ENCODE peak calls at places on chromosomes 5 and 9, in nine cellular contexts. D is A549; T is neural progenitor cell; I is heart right ventricle; E is aorta; G is DND-41; A is stomach; M is CD8-positive, alpha-beta T cell; F is IMR-90. J is an unnamed sample.
A peak's percentile ranks its signal among the peaks of the same experiment; 100 is the strongest.

GRCh38 chr5:41925555-41925946 is 470 bp downstream of the FBXO4 start:
- DNase-seq in D (peak; percentile 9), T (peak; percentile 18), I (no peak), E (peak; percentile 81), G (peak; percentile 42), A (peak; percentile 27), M (peak; percentile 10), F (peak; percentile 24), J (peak; percentile 43)

GRCh38 chr5:154038241-154038603 is 488 bp downstream of the FAM114A2 start:
- DNase-seq in D (peak; percentile 38), T (no peak), I (no peak), E (no peak), G (peak; percentile 43), A (no peak), M (peak; percentile 5), F (no peak), J (peak; percentile 22)

GRCh38 chr5:149153751-149154610 is 12.7 kb downstream of the ABLIM3 start:
- DNase-seq in D (no peak), T (no peak), I (peak; percentile 55), E (no peak), G (no peak), A (no peak), M (no peak), F (peak; percentile 75), J (peak; percentile 67)

GRCh38 chr9:130423272-130423671 is 21.5 kb upstream of the ASS1 start:
- DNase-seq in D (no peak), T (no peak), I (peak; percentile 67), E (peak; percentile 56), G (no peak), A (no peak), M (no peak), F (no peak), J (no peak)

GRCh38 chr9:19376931-19377330 is 3.1 kb downstream of the RPS6 start:
- DNase-seq in D (no peak), T (no peak), I (no peak), E (no peak), G (no peak), A (no peak), M (no peak), F (no peak), J (no peak)

GRCh38 chr5:174581483-174581882 is 142.9 kb upstream of the MSX2 start:
- DNase-seq in D (peak; percentile 40), T (peak; percentile 80), I (no peak), E (no peak), G (peak; percentile 6), A (peak; percentile 33), M (no peak), F (no peak), J (peak; percentile 9)

GRCh38 chr9:121599872-121600585 is 51.4 kb upstream of the DAB2IP start:
- DNase-seq in D (peak; percentile 48), T (peak; percentile 50), I (no peak), E (no peak), G (no peak), A (no peak), M (no peak), F (no peak), J (no peak)

GRCh38 chr5:80186634-80187033 is 69.2 kb downstream of the SERINC5 start:
- DNase-seq in D (no peak), T (no peak), I (no peak), E (no peak), G (no peak), A (peak; percentile 78), M (no peak), F (no peak), J (no peak)

GRCh38 chr5:127878174-127878750 is 175.1 kb downstream of the CCDC192 start:
- DNase-seq in D (peak; percentile 34), T (peak; percentile 60), I (peak; percentile 16), E (no peak), G (peak; percentile 10), A (peak; percentile 76), M (no peak), F (peak; percentile 57), J (peak; percentile 63)

GRCh38 chr9:104831681-104832080 is 67.8 kb downstream of the NIPSNAP3B start:
- DNase-seq in D (no peak), T (no peak), I (no peak), E (no peak), G (no peak), A (no peak), M (no peak), F (peak; percentile 79), J (peak; percentile 35)

GRCh38 chr5:174229640-174230350 is 184.3 kb downstream of the NSG2 start:
- DNase-seq in D (no peak), T (no peak), I (no peak), E (no peak), G (no peak), A (no peak), M (no peak), F (peak; percentile 4), J (no peak)

GRCh38 chr9:93126151-93126781 is 7.8 kb downstream of the NINJ1 start:
- DNase-seq in D (no peak), T (no peak), I (no peak), E (peak; percentile 73), G (no peak), A (no peak), M (no peak), F (no peak), J (peak; percentile 25)

GRCh38 chr5:89584339-89584956 is 701.5 kb upstream of the MEF2C start:
- DNase-seq in D (no peak), T (no peak), I (no peak), E (no peak), G (no peak), A (no peak), M (no peak), F (peak; percentile 52), J (no peak)

GRCh38 chr5:98631311-98632054 is 142.0 kb upstream of the RGMB start:
- DNase-seq in D (no peak), T (no peak), I (no peak), E (no peak), G (no peak), A (no peak), M (no peak), F (peak; percentile 68), J (no peak)

GRCh38 chr5:68804343-68804742 is 289.5 kb upstream of the SLC30A5 start:
- DNase-seq in D (no peak), T (no peak), I (no peak), E (no peak), G (no peak), A (no peak), M (no peak), F (no peak), J (no peak)

GRCh38 chr5:140039561-140039960 is 3.5 kb downstream of the NRG2 start:
- DNase-seq in D (no peak), T (no peak), I (no peak), E (no peak), G (no peak), A (no peak), M (no peak), F (no peak), J (peak; percentile 66)

GRCh38 chr5:132181011-132181629 is 46.5 kb downstream of the P4HA2 start:
- DNase-seq in D (no peak), T (no peak), I (no peak), E (no peak), G (no peak), A (no peak), M (no peak), F (no peak), J (no peak)

DNA sequence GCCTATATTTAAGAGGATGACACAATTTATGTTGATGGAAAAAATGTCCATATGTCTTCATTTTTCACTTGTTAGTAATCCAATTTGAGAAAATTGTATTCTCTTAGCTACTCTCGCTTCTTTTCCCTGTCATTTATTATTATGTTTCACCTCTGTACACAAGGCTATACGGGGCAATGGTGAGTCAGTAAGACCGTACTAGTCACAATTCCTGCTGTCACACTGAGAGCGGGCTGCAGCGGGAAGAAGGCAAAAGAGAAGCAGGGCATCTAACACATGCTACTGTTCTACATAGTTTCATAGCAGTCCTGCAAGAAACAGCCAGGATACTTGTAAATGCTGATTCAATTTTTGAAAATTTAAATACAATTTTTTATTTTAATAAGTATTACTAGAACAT is 23.3 kb upstream of the PRDM9 start:
- DNase-seq in D (no peak), T (no peak), I (no peak), E (no peak), G (no peak), A (no peak), M (no peak), F (no peak), J (no peak)
- H3K27ac ChIP-seq in D (no peak overlapping the region), T (no peak overlapping the region), I (no peak overlapping the region), E (no peak overlapping the region), G (no peak overlapping the region), A (no peak overlapping the region), M (no peak overlapping the region), F (no peak overlapping the region), J (no peak overlapping the region)

DNA sequence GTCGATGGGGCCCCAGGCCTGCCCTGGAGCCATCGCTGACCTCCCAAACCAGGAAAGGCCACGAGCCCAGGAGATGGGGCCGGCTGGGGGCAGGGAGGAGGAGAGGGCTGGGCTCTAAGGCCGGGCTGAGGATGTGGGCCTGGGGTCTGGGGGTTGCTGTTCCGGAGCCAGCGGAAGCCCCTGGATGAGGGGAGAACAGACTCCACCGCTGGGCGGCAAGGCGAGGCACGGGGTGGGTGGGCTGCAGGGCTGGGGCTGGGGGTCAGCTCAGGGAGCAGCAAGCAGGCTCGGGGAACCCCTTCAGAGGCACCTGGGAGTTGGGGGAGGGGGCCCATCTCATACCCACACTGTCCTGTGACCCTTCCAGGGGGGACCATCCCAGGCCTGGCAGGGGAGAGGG is 11.7 kb downstream of the LCN12 start:
- DNase-seq in D (no peak), T (no peak), I (no peak), E (no peak), G (no peak), A (no peak), M (no peak), F (no peak), J (no peak)
- H3K4me1 ChIP-seq in D (peaks cover 15% of the 10 kb centered on the region), T (peaks cover 6% of the 10 kb centered on the region), I (peaks cover 22% of the 10 kb centered on the region), E (no peaks in the 10 kb centered on the region), G (peaks cover 9% of the 10 kb centered on the region), A (peaks cover 33% of the 10 kb centered on the region), M (peaks cover 63% of the 10 kb centered on the region), F (no peaks in the 10 kb centered on the region), J (peaks cover 8% of the 10 kb centered on the region)

DNA sequence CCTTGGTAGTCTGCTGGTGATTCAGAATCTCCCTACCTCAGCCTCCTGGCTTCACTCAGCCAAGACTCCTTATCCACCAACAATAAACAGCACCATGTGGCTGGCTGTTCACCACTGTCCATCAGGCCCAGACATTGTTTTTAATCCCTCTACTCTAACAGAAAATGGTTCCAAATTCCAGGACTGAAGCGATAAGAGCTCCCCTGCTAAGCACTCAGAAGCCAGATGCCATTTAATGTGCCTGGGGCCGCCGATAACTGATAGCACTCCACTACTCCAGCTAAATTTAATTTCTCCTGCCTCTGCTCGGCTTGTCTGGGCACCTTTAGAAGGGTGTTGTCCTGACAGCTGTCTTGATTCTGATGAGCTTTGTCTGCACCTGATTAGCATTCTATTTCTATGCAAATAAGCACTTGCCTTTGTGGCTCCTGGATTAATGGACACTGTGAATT is 47.1 kb downstream of the ZNF622 start:
- DNase-seq in D (no peak), T (peak; percentile 50), I (peak; percentile 24), E (no peak), G (no peak), A (no peak), M (no peak), F (no peak), J (peak; percentile 16)
- H3K27ac ChIP-seq in D (no peak overlapping the region), T (no peak overlapping the region), I (no peak overlapping the region), E (no peak overlapping the region), G (no peak overlapping the region), A (no peak overlapping the region), M (no peak overlapping the region), F (no peak overlapping the region), J (no peak overlapping the region)

DNA sequence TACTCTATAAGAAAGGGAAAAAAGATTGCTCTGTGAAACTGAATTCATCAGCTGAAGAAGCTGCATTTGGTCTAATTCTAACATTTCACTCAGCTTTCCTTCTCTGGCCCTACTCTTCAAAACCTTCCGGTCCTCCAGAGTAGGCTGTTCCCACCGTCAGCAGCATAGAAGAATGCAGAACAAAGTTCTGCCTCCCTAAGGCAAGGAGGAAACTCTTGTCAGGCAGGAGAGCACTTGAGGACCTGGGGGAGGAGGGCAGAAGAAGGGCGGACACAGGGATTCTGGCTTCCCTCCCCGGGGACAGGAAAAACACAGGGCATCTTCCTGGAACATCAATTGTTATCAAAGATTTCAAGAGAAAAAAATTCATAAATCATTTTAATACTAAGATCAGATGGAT is 69.2 kb upstream of the SHB start:
- DNase-seq in D (no peak), T (no peak), I (no peak), E (no peak), G (no peak), A (no peak), M (no peak), F (no peak), J (no peak)
- H3K4me1 ChIP-seq in D (peaks cover 15% of the 10 kb centered on the region), T (peaks cover 10% of the 10 kb centered on the region), I (peaks cover 8% of the 10 kb centered on the region), E (no peaks in the 10 kb centered on the region), G (no peaks in the 10 kb centered on the region), A (peaks cover 4% of the 10 kb centered on the region), M (no peaks in the 10 kb centered on the region), F (peaks cover 10% of the 10 kb centered on the region), J (peaks cover 4% of the 10 kb centered on the region)